ENCODE peak calls at places on chromosomes 11 and 22, in ten cellular contexts. Y is pulmonary artery endothelial cell, B is AG09319, D is SW480, Z is NCI-H2171 treated with DMSO at 0.1 percent for 48 hours, U is AG08395, X is T-helper 9 cell, S is breast epithelium, T is GM04503, M is prostate gland. V is an unnamed sample.
A peak's percentile ranks its signal among the peaks of the same experiment; 100 is the strongest.

GRCh38 chr11:7671807-7672206 is 1.5 kb downstream of the CYB5R2 start:
- DNase-seq in Y (no peak), B (no peak), D (no peak), Z (no peak), U (no peak), X (no peak), S (no peak), T (no peak), M (no peak), V (no peak)

GRCh38 chr11:27812341-27812740 is 112.1 kb upstream of the BDNF start:
- DNase-seq in Y (no peak), B (no peak), D (no peak), Z (peak; percentile 21), U (no peak), X (no peak), S (no peak), T (no peak), M (no peak), V (peak; percentile 61)

GRCh38 chr11:128244896-128245295 is 342.5 kb downstream of the ETS1 start:
- DNase-seq in Y (no peak), B (no peak), D (no peak), Z (no peak), U (peak; percentile 13), X (no peak), S (no peak), T (no peak), M (no peak), V (no peak)

GRCh38 chr11:47538741-47539575 is 14.0 kb downstream of the CELF1 start:
- DNase-seq in Y (no peak), B (no peak), D (no peak), Z (no peak), U (no peak), X (no peak), S (no peak), T (no peak), M (no peak), V (no peak)

GRCh38 chr11:74896311-74896710 is 52.6 kb downstream of the XRRA1 start:
- DNase-seq in Y (no peak), B (no peak), D (no peak), Z (no peak), U (no peak), X (no peak), S (no peak), T (no peak), M (no peak), V (no peak)

GRCh38 chr11:65863889-65864757 is 3.9 kb downstream of the MUS81 start:
- DNase-seq in Y (no peak), B (no peak), D (no peak), Z (no peak), U (no peak), X (no peak), S (no peak), T (no peak), M (no peak), V (no peak)

GRCh38 chr11:94845622-94846021 is 77.5 kb downstream of the AMOTL1 start:
- DNase-seq in Y (no peak), B (no peak), D (no peak), Z (peak; percentile 42), U (no peak), X (no peak), S (peak; percentile 74), T (no peak), M (peak; percentile 97), V (no peak)

GRCh38 chr11:62552931-62553838 is 6.6 kb upstream of the AHNAK start:
- DNase-seq in Y (peak; percentile 94), B (peak; percentile 84), D (peak; percentile 95), Z (no peak), U (peak; percentile 88), X (peak; percentile 68), S (peak; percentile 92), T (peak; percentile 93), M (peak; percentile 91), V (peak; percentile 96)

GRCh38 chr11:120400564-120401364 is 64.6 kb downstream of the ARHGEF12 start:
- DNase-seq in Y (peak; percentile 66), B (peak; percentile 85), D (peak; percentile 91), Z (no peak), U (peak; percentile 88), X (no peak), S (no peak), T (peak; percentile 93), M (peak; percentile 41), V (peak; percentile 90)

GRCh38 chr11:34549271-34549670 is 35.7 kb upstream of the ELF5 start:
- DNase-seq in Y (no peak), B (no peak), D (no peak), Z (no peak), U (no peak), X (no peak), S (no peak), T (no peak), M (no peak), V (peak; percentile 4)

GRCh38 chr11:73538381-73538872 is 59.5 kb downstream of the FAM168A start:
- DNase-seq in Y (no peak), B (no peak), D (no peak), Z (no peak), U (peak; percentile 30), X (no peak), S (no peak), T (no peak), M (no peak), V (no peak)

GRCh38 chr22:50171319-50171964 is 911 bp downstream of the PANX2 start:
- DNase-seq in Y (no peak), B (no peak), D (no peak), Z (no peak), U (no peak), X (no peak), S (no peak), T (no peak), M (no peak), V (no peak)

GRCh38 chr11:10488581-10489443 is 33.7 kb downstream of the AMPD3 start:
- DNase-seq in Y (no peak), B (no peak), D (peak; percentile 17), Z (no peak), U (no peak), X (no peak), S (no peak), T (no peak), M (peak; percentile 23), V (no peak)

GRCh38 chr22:39175127-39176066 is 22.9 kb upstream of the CBX7 start:
- DNase-seq in Y (no peak), B (no peak), D (peak; percentile 33), Z (no peak), U (no peak), X (no peak), S (no peak), T (no peak), M (no peak), V (peak; percentile 72)

GRCh38 chr22:26168934-26169311 is 339 bp upstream of the SEZ6L start:
- DNase-seq in Y (no peak), B (no peak), D (no peak), Z (peak; percentile 72), U (peak; percentile 21), X (no peak), S (no peak), T (no peak), M (no peak), V (no peak)

GRCh38 chr11:113505541-113506375 is 30.6 kb upstream of the DRD2 start:
- DNase-seq in Y (no peak), B (no peak), D (peak; percentile 97), Z (no peak), U (peak; percentile 69), X (no peak), S (peak; percentile 88), T (peak; percentile 35), M (peak; percentile 22), V (peak; percentile 16)

V was measured in RCC 7860.